ENCODE peak calls at places on chromosomes 5 and 9, in nine cellular contexts. One of them, this sample, is unnamed.

GRCh38 chr9:2281803-2282185 is 266.6 kb downstream of the SMARCA2 start:
- DNase-seq in right atrium auricular region: no peak
- DNase-seq in amniotic stem cell: no peak
- DNase-seq in activated T-helper 1 cell treated with anti-CD3 and anti-CD28 coated beads, Interleukin-2, amount 50 U/mL, for 16 hours: no peak
- DNase-seq in NCI-H1417: no peak
- DNase-seq in spleen: no peak
- DNase-seq in ecto neural progenitor cell: no peak
- DNase-seq in GM04504: no peak
- DNase-seq in AG09309: no peak
- DNase-seq in this sample: no peak

GRCh38 chr9:91951944-91952520 is 2.0 kb upstream of the ROR2 start:
- DNase-seq in spleen: no peak
- DNase-seq in ecto neural progenitor cell: peak; percentile 25
- DNase-seq in AG09309: no peak
- DNase-seq in GM04504: no peak
- DNase-seq in amniotic stem cell: no peak
- DNase-seq in activated T-helper 1 cell treated with anti-CD3 and anti-CD28 coated beads, Interleukin-2, amount 50 U/mL, for 16 hours: no peak
- DNase-seq in right atrium auricular region: no peak
- DNase-seq in NCI-H1417: no peak
- DNase-seq in this sample: no peak

GRCh38 chr5:148910686-148911361 is 84.4 kb downstream of the ADRB2 start:
- DNase-seq in amniotic stem cell: peak; percentile 27
- DNase-seq in right atrium auricular region: no peak
- DNase-seq in spleen: peak; percentile 80
- DNase-seq in GM04504: no peak
- DNase-seq in NCI-H1417: no peak
- DNase-seq in activated T-helper 1 cell treated with anti-CD3 and anti-CD28 coated beads, Interleukin-2, amount 50 U/mL, for 16 hours: no peak
- DNase-seq in ecto neural progenitor cell: no peak
- DNase-seq in AG09309: no peak
- DNase-seq in this sample: no peak

GRCh38 chr9:129140397-129141065 is 29.3 kb downstream of the PTPA start:
- DNase-seq in NCI-H1417: peak; percentile 14
- DNase-seq in amniotic stem cell: peak; percentile 10
- DNase-seq in GM04504: no peak
- DNase-seq in ecto neural progenitor cell: peak; percentile 75
- DNase-seq in AG09309: no peak
- DNase-seq in right atrium auricular region: peak; percentile 68
- DNase-seq in spleen: peak; percentile 85
- DNase-seq in activated T-helper 1 cell treated with anti-CD3 and anti-CD28 coated beads, Interleukin-2, amount 50 U/mL, for 16 hours: no peak
- DNase-seq in this sample: no peak

GRCh38 chr9:85639675-85640186 is 102.0 kb downstream of the AGTPBP1 start:
- DNase-seq in NCI-H1417: no peak
- DNase-seq in spleen: no peak
- DNase-seq in AG09309: no peak
- DNase-seq in ecto neural progenitor cell: no peak
- DNase-seq in right atrium auricular region: no peak
- DNase-seq in amniotic stem cell: no peak
- DNase-seq in GM04504: no peak
- DNase-seq in activated T-helper 1 cell treated with anti-CD3 and anti-CD28 coated beads, Interleukin-2, amount 50 U/mL, for 16 hours: no peak
- DNase-seq in this sample: no peak

GRCh38 chr5:127830157-127830556 is 127.0 kb downstream of the CCDC192 start:
- DNase-seq in AG09309: no peak
- DNase-seq in amniotic stem cell: no peak
- DNase-seq in NCI-H1417: no peak
- DNase-seq in GM04504: no peak
- DNase-seq in right atrium auricular region: no peak
- DNase-seq in activated T-helper 1 cell treated with anti-CD3 and anti-CD28 coated beads, Interleukin-2, amount 50 U/mL, for 16 hours: no peak
- DNase-seq in spleen: no peak
- DNase-seq in ecto neural progenitor cell: no peak
- DNase-seq in this sample: no peak

GRCh38 chr5:170644501-170644900 is 139.0 kb upstream of the GABRP start:
- DNase-seq in NCI-H1417: no peak
- DNase-seq in GM04504: no peak
- DNase-seq in ecto neural progenitor cell: no peak
- DNase-seq in right atrium auricular region: no peak
- DNase-seq in activated T-helper 1 cell treated with anti-CD3 and anti-CD28 coated beads, Interleukin-2, amount 50 U/mL, for 16 hours: no peak
- DNase-seq in AG09309: no peak
- DNase-seq in spleen: peak; percentile 14
- DNase-seq in amniotic stem cell: no peak
- DNase-seq in this sample: no peak

GRCh38 chr5:850511-851006 is at the start of gene ZDHHC11:
- DNase-seq in NCI-H1417: no peak
- DNase-seq in spleen: peak; percentile 76
- DNase-seq in GM04504: no peak
- DNase-seq in ecto neural progenitor cell: peak; percentile 81
- DNase-seq in AG09309: no peak
- DNase-seq in activated T-helper 1 cell treated with anti-CD3 and anti-CD28 coated beads, Interleukin-2, amount 50 U/mL, for 16 hours: no peak
- DNase-seq in right atrium auricular region: no peak
- DNase-seq in amniotic stem cell: no peak
- DNase-seq in this sample: no peak

GRCh38 chr5:639253-639530 is 27.1 kb downstream of the CEP72 start:
- DNase-seq in NCI-H1417: no peak
- DNase-seq in GM04504: no peak
- DNase-seq in ecto neural progenitor cell: no peak
- DNase-seq in spleen: peak; percentile 49
- DNase-seq in right atrium auricular region: no peak
- DNase-seq in amniotic stem cell: no peak
- DNase-seq in activated T-helper 1 cell treated with anti-CD3 and anti-CD28 coated beads, Interleukin-2, amount 50 U/mL, for 16 hours: no peak
- DNase-seq in AG09309: no peak
- DNase-seq in this sample: no peak

GRCh38 chr5:138051441-138052296 is 18.8 kb upstream of the FAM13B start:
- DNase-seq in activated T-helper 1 cell treated with anti-CD3 and anti-CD28 coated beads, Interleukin-2, amount 50 U/mL, for 16 hours: no peak
- DNase-seq in GM04504: no peak
- DNase-seq in right atrium auricular region: no peak
- DNase-seq in ecto neural progenitor cell: no peak
- DNase-seq in AG09309: no peak
- DNase-seq in spleen: no peak
- DNase-seq in NCI-H1417: no peak
- DNase-seq in amniotic stem cell: no peak
- DNase-seq in this sample: no peak

GRCh38 chr9:76988941-76989340 is 30.5 kb upstream of the FOXB2 start:
- DNase-seq in spleen: no peak
- DNase-seq in right atrium auricular region: no peak
- DNase-seq in amniotic stem cell: no peak
- DNase-seq in ecto neural progenitor cell: no peak
- DNase-seq in activated T-helper 1 cell treated with anti-CD3 and anti-CD28 coated beads, Interleukin-2, amount 50 U/mL, for 16 hours: no peak
- DNase-seq in AG09309: no peak
- DNase-seq in NCI-H1417: no peak
- DNase-seq in GM04504: no peak
- DNase-seq in this sample: no peak

GRCh38 chr5:146883496-146883895 is 4.9 kb upstream of the PPP2R2B start:
- DNase-seq in NCI-H1417: peak; percentile 71
- DNase-seq in amniotic stem cell: no peak
- DNase-seq in GM04504: no peak
- DNase-seq in activated T-helper 1 cell treated with anti-CD3 and anti-CD28 coated beads, Interleukin-2, amount 50 U/mL, for 16 hours: no peak
- DNase-seq in AG09309: no peak
- DNase-seq in spleen: no peak
- DNase-seq in ecto neural progenitor cell: no peak
- DNase-seq in right atrium auricular region: no peak
- DNase-seq in this sample: no peak

GRCh38 chr9:37290881-37291485 is 131.5 kb upstream of the GRHPR start:
- DNase-seq in AG09309: peak; percentile 70
- DNase-seq in ecto neural progenitor cell: no peak
- DNase-seq in GM04504: peak; percentile 64
- DNase-seq in amniotic stem cell: peak; percentile 35
- DNase-seq in activated T-helper 1 cell treated with anti-CD3 and anti-CD28 coated beads, Interleukin-2, amount 50 U/mL, for 16 hours: no peak
- DNase-seq in NCI-H1417: no peak
- DNase-seq in right atrium auricular region: no peak
- DNase-seq in spleen: no peak
- DNase-seq in this sample: no peak

GRCh38 chr5:6395102-6395445 is 16.7 kb upstream of the MED10 start:
- DNase-seq in ecto neural progenitor cell: no peak
- DNase-seq in AG09309: no peak
- DNase-seq in activated T-helper 1 cell treated with anti-CD3 and anti-CD28 coated beads, Interleukin-2, amount 50 U/mL, for 16 hours: no peak
- DNase-seq in amniotic stem cell: no peak
- DNase-seq in NCI-H1417: no peak
- DNase-seq in right atrium auricular region: peak; percentile 38
- DNase-seq in spleen: no peak
- DNase-seq in GM04504: no peak
- DNase-seq in this sample: no peak

GRCh38 chr5:145324101-145324500 is 511.0 kb downstream of the PRELID2 start:
- DNase-seq in activated T-helper 1 cell treated with anti-CD3 and anti-CD28 coated beads, Interleukin-2, amount 50 U/mL, for 16 hours: no peak
- DNase-seq in NCI-H1417: no peak
- DNase-seq in amniotic stem cell: no peak
- DNase-seq in AG09309: no peak
- DNase-seq in ecto neural progenitor cell: no peak
- DNase-seq in right atrium auricular region: no peak
- DNase-seq in spleen: no peak
- DNase-seq in GM04504: no peak
- DNase-seq in this sample: no peak

GRCh38 chr5:141515141-141515540 is 26.3 kb downstream of the PCDHGC5 start:
- DNase-seq in right atrium auricular region: no peak
- DNase-seq in NCI-H1417: no peak
- DNase-seq in ecto neural progenitor cell: no peak
- DNase-seq in AG09309: no peak
- DNase-seq in spleen: no peak
- DNase-seq in activated T-helper 1 cell treated with anti-CD3 and anti-CD28 coated beads, Interleukin-2, amount 50 U/mL, for 16 hours: no peak
- DNase-seq in GM04504: no peak
- DNase-seq in amniotic stem cell: no peak
- DNase-seq in this sample: no peak

GRCh38 chr5:83628360-83628759 is 92.3 kb downstream of the HAPLN1 start:
- DNase-seq in NCI-H1417: no peak
- DNase-seq in ecto neural progenitor cell: no peak
- DNase-seq in spleen: no peak
- DNase-seq in AG09309: no peak
- DNase-seq in GM04504: no peak
- DNase-seq in right atrium auricular region: no peak
- DNase-seq in amniotic stem cell: no peak
- DNase-seq in activated T-helper 1 cell treated with anti-CD3 and anti-CD28 coated beads, Interleukin-2, amount 50 U/mL, for 16 hours: no peak
- DNase-seq in this sample: no peak

GRCh38 chr9:17401858-17402257 is 177.0 kb upstream of the SH3GL2 start:
- DNase-seq in amniotic stem cell: no peak
- DNase-seq in NCI-H1417: no peak
- DNase-seq in GM04504: no peak
- DNase-seq in AG09309: no peak
- DNase-seq in ecto neural progenitor cell: no peak
- DNase-seq in spleen: no peak
- DNase-seq in right atrium auricular region: no peak
- DNase-seq in activated T-helper 1 cell treated with anti-CD3 and anti-CD28 coated beads, Interleukin-2, amount 50 U/mL, for 16 hours: no peak
- DNase-seq in this sample: no peak

GRCh38 chr5:140108093-140109049 is 5.5 kb upstream of the PURA start:
- DNase-seq in amniotic stem cell: no peak
- DNase-seq in activated T-helper 1 cell treated with anti-CD3 and anti-CD28 coated beads, Interleukin-2, amount 50 U/mL, for 16 hours: peak; percentile 5
- DNase-seq in AG09309: no peak
- DNase-seq in GM04504: no peak
- DNase-seq in NCI-H1417: peak; percentile 35
- DNase-seq in right atrium auricular region: no peak
- DNase-seq in spleen: peak; percentile 85
- DNase-seq in ecto neural progenitor cell: peak; percentile 66
- DNase-seq in this sample: no peak

GRCh38 chr5:15248731-15249130 is 251.2 kb upstream of the FBXL7 start:
- DNase-seq in activated T-helper 1 cell treated with anti-CD3 and anti-CD28 coated beads, Interleukin-2, amount 50 U/mL, for 16 hours: no peak
- DNase-seq in GM04504: no peak
- DNase-seq in amniotic stem cell: no peak
- DNase-seq in right atrium auricular region: no peak
- DNase-seq in spleen: no peak
- DNase-seq in AG09309: no peak
- DNase-seq in NCI-H1417: no peak
- DNase-seq in ecto neural progenitor cell: no peak
- DNase-seq in this sample: no peak

GRCh38 chr9:120877276-120878034 is 467 bp upstream of the PHF19 start:
- DNase-seq in GM04504: no peak
- DNase-seq in activated T-helper 1 cell treated with anti-CD3 and anti-CD28 coated beads, Interleukin-2, amount 50 U/mL, for 16 hours: peak; percentile 55
- DNase-seq in right atrium auricular region: peak; percentile 72
- DNase-seq in amniotic stem cell: no peak
- DNase-seq in ecto neural progenitor cell: peak; percentile 79
- DNase-seq in spleen: peak; percentile 93
- DNase-seq in AG09309: no peak
- DNase-seq in NCI-H1417: peak; percentile 74
- DNase-seq in this sample: no peak

GRCh38 chr9:69975681-69976080 is 68.0 kb upstream of the MAMDC2 start:
- DNase-seq in GM04504: no peak
- DNase-seq in ecto neural progenitor cell: no peak
- DNase-seq in activated T-helper 1 cell treated with anti-CD3 and anti-CD28 coated beads, Interleukin-2, amount 50 U/mL, for 16 hours: no peak
- DNase-seq in AG09309: peak; percentile 46
- DNase-seq in right atrium auricular region: no peak
- DNase-seq in amniotic stem cell: no peak
- DNase-seq in NCI-H1417: no peak
- DNase-seq in spleen: no peak
- DNase-seq in this sample: no peak

GRCh38 chr5:168793844-168794837 is 215.0 kb upstream of the PANK3 start:
- DNase-seq in activated T-helper 1 cell treated with anti-CD3 and anti-CD28 coated beads, Interleukin-2, amount 50 U/mL, for 16 hours: no peak
- DNase-seq in GM04504: peak; percentile 60
- DNase-seq in spleen: no peak
- DNase-seq in AG09309: peak; percentile 21
- DNase-seq in NCI-H1417: no peak
- DNase-seq in ecto neural progenitor cell: no peak
- DNase-seq in amniotic stem cell: no peak
- DNase-seq in right atrium auricular region: peak; percentile 64
- DNase-seq in this sample: no peak

GRCh38 chr5:36459191-36460135 is 146.9 kb upstream of the SLC1A3 start:
- DNase-seq in NCI-H1417: no peak
- DNase-seq in amniotic stem cell: no peak
- DNase-seq in ecto neural progenitor cell: no peak
- DNase-seq in AG09309: no peak
- DNase-seq in activated T-helper 1 cell treated with anti-CD3 and anti-CD28 coated beads, Interleukin-2, amount 50 U/mL, for 16 hours: no peak
- DNase-seq in GM04504: no peak
- DNase-seq in right atrium auricular region: no peak
- DNase-seq in spleen: no peak
- DNase-seq in this sample: no peak

GRCh38 chr9:132754236-132754635 is 84.0 kb downstream of the GTF3C4 start:
- DNase-seq in AG09309: no peak
- DNase-seq in activated T-helper 1 cell treated with anti-CD3 and anti-CD28 coated beads, Interleukin-2, amount 50 U/mL, for 16 hours: no peak
- DNase-seq in amniotic stem cell: no peak
- DNase-seq in spleen: no peak
- DNase-seq in GM04504: no peak
- DNase-seq in ecto neural progenitor cell: no peak
- DNase-seq in right atrium auricular region: no peak
- DNase-seq in NCI-H1417: no peak
- DNase-seq in this sample: no peak

GRCh38 chr5:1336749-1337489 is 8.0 kb downstream of the CLPTM1L start:
- DNase-seq in activated T-helper 1 cell treated with anti-CD3 and anti-CD28 coated beads, Interleukin-2, amount 50 U/mL, for 16 hours: no peak
- DNase-seq in AG09309: no peak
- DNase-seq in GM04504: no peak
- DNase-seq in right atrium auricular region: no peak
- DNase-seq in ecto neural progenitor cell: no peak
- DNase-seq in amniotic stem cell: no peak
- DNase-seq in NCI-H1417: no peak
- DNase-seq in spleen: peak; percentile 64
- DNase-seq in this sample: no peak

GRCh38 chr5:5289537-5289936 is 132.9 kb upstream of the ICE1 start:
- DNase-seq in spleen: no peak
- DNase-seq in right atrium auricular region: no peak
- DNase-seq in NCI-H1417: no peak
- DNase-seq in ecto neural progenitor cell: no peak
- DNase-seq in AG09309: no peak
- DNase-seq in amniotic stem cell: no peak
- DNase-seq in activated T-helper 1 cell treated with anti-CD3 and anti-CD28 coated beads, Interleukin-2, amount 50 U/mL, for 16 hours: no peak
- DNase-seq in GM04504: no peak
- DNase-seq in this sample: no peak

GRCh38 chr9:94056442-94056974 is 27.8 kb upstream of the PTPDC1 start:
- DNase-seq in right atrium auricular region: no peak
- DNase-seq in spleen: no peak
- DNase-seq in amniotic stem cell: no peak
- DNase-seq in GM04504: peak; percentile 66
- DNase-seq in AG09309: peak; percentile 35
- DNase-seq in ecto neural progenitor cell: no peak
- DNase-seq in NCI-H1417: no peak
- DNase-seq in activated T-helper 1 cell treated with anti-CD3 and anti-CD28 coated beads, Interleukin-2, amount 50 U/mL, for 16 hours: no peak
- DNase-seq in this sample: no peak

GRCh38 chr9:125540497-125540896 is 166.5 kb downstream of the MAPKAP1 start:
- DNase-seq in AG09309: no peak
- DNase-seq in amniotic stem cell: no peak
- DNase-seq in NCI-H1417: no peak
- DNase-seq in spleen: no peak
- DNase-seq in GM04504: no peak
- DNase-seq in right atrium auricular region: no peak
- DNase-seq in ecto neural progenitor cell: no peak
- DNase-seq in activated T-helper 1 cell treated with anti-CD3 and anti-CD28 coated beads, Interleukin-2, amount 50 U/mL, for 16 hours: no peak
- DNase-seq in this sample: no peak